ENCODE peak calls at places on chromosomes 12 and 14, in five cellular contexts. One of them, this sample, is unnamed.

GRCh38 chr12:99722690-99723486 is 75.3 kb downstream of the GARIN6 start:
- DNase-seq in psoas muscle: no peak
- DNase-seq in OCI-LY7: no peak
- DNase-seq in aorta: no peak
- DNase-seq in hepatocyte: no peak
- DNase-seq in this sample: no peak

GRCh38 chr12:127063339-127064090 is 1203.5 kb upstream of the TMEM132C start:
- DNase-seq in psoas muscle: no peak
- DNase-seq in OCI-LY7: no peak
- DNase-seq in aorta: no peak
- DNase-seq in hepatocyte: no peak
- DNase-seq in this sample: no peak

GRCh38 chr12:49565119-49565955 is 2.6 kb downstream of the MCRS1 start:
- DNase-seq in psoas muscle: no peak
- DNase-seq in OCI-LY7: no peak
- DNase-seq in aorta: no peak
- DNase-seq in hepatocyte: no peak
- DNase-seq in this sample: no peak

GRCh38 chr14:74934476-74935339 is 11.6 kb upstream of the RPS6KL1 start:
- DNase-seq in psoas muscle: no peak
- DNase-seq in OCI-LY7: no peak
- DNase-seq in aorta: peak; percentile 54
- DNase-seq in hepatocyte: no peak
- DNase-seq in this sample: peak; percentile 34

GRCh38 chr12:85448548-85449139 is 168.6 kb downstream of the ALX1 start:
- DNase-seq in psoas muscle: no peak
- DNase-seq in OCI-LY7: peak; percentile 33
- DNase-seq in aorta: no peak
- DNase-seq in hepatocyte: peak; percentile 29
- DNase-seq in this sample: no peak

GRCh38 chr12:30827406-30828055 is 72.8 kb upstream of the CAPRIN2 start:
- DNase-seq in psoas muscle: no peak
- DNase-seq in OCI-LY7: no peak
- DNase-seq in aorta: no peak
- DNase-seq in hepatocyte: no peak
- DNase-seq in this sample: no peak

GRCh38 chr14:91692075-91692474 is 39.8 kb downstream of the CATSPERB start:
- DNase-seq in psoas muscle: no peak
- DNase-seq in OCI-LY7: no peak
- DNase-seq in aorta: no peak
- DNase-seq in hepatocyte: no peak
- DNase-seq in this sample: no peak

GRCh38 chr14:92880851-92881250 is 42.1 kb upstream of the CHGA start:
- DNase-seq in psoas muscle: no peak
- DNase-seq in OCI-LY7: no peak
- DNase-seq in aorta: no peak
- DNase-seq in hepatocyte: peak; percentile 43
- DNase-seq in this sample: no peak

GRCh38 chr12:59432057-59432456 is 163.8 kb upstream of the SLC16A7 start:
- DNase-seq in psoas muscle: no peak
- DNase-seq in OCI-LY7: no peak
- DNase-seq in aorta: no peak
- DNase-seq in hepatocyte: no peak
- DNase-seq in this sample: no peak

GRCh38 chr14:104399432-104400155 is 180.0 kb upstream of the C14orf180 start:
- DNase-seq in psoas muscle: no peak
- DNase-seq in OCI-LY7: peak; percentile 17
- DNase-seq in aorta: no peak
- DNase-seq in hepatocyte: no peak
- DNase-seq in this sample: no peak

GRCh38 chr14:68879841-68880575 is 87.1 kb upstream of the ZFP36L1 start:
- DNase-seq in psoas muscle: no peak
- DNase-seq in OCI-LY7: no peak
- DNase-seq in aorta: no peak
- DNase-seq in hepatocyte: no peak
- DNase-seq in this sample: no peak

GRCh38 chr12:100356646-100357223 is at the start of gene SLC17A8:
- DNase-seq in psoas muscle: no peak
- DNase-seq in OCI-LY7: no peak
- DNase-seq in aorta: no peak
- DNase-seq in hepatocyte: peak; percentile 17
- DNase-seq in this sample: no peak

GRCh38 chr14:50520947-50521815 is 11.2 kb downstream of the MAP4K5 start:
- DNase-seq in psoas muscle: no peak
- DNase-seq in OCI-LY7: no peak
- DNase-seq in aorta: no peak
- DNase-seq in hepatocyte: no peak
- DNase-seq in this sample: no peak

GRCh38 chr14:103091883-103092222 is 2.7 kb upstream of the EXOC3L4 start:
- DNase-seq in psoas muscle: no peak
- DNase-seq in OCI-LY7: no peak
- DNase-seq in aorta: no peak
- DNase-seq in hepatocyte: no peak
- DNase-seq in this sample: no peak
- H3K4me3 ChIP-seq in psoas muscle: peak overlapping the region; percentile 68
- H3K4me3 ChIP-seq in OCI-LY7: peak overlapping the region; percentile 39
- H3K4me3 ChIP-seq in aorta: no peak overlapping the region
- H3K4me3 ChIP-seq in hepatocyte: no peak overlapping the region
- H3K4me3 ChIP-seq in this sample: peak overlapping the region; percentile 39

GRCh38 chr12:132427177-132427725 is 62.7 kb upstream of the FBRSL1 start:
- DNase-seq in psoas muscle: no peak
- DNase-seq in OCI-LY7: no peak
- DNase-seq in aorta: no peak
- DNase-seq in hepatocyte: no peak
- DNase-seq in this sample: no peak

GRCh38 chr12:132429932-132430643 is 59.9 kb upstream of the FBRSL1 start:
- DNase-seq in psoas muscle: no peak
- DNase-seq in OCI-LY7: peak; percentile 86
- DNase-seq in aorta: no peak
- DNase-seq in hepatocyte: peak; percentile 82
- DNase-seq in this sample: peak; percentile 48

GRCh38 chr12:132427999-132428871 is 61.7 kb upstream of the FBRSL1 start:
- DNase-seq in psoas muscle: no peak
- DNase-seq in OCI-LY7: no peak
- DNase-seq in aorta: no peak
- DNase-seq in hepatocyte: peak; percentile 67
- DNase-seq in this sample: no peak

GRCh38 chr12:132429122-132429931 is 60.6 kb upstream of the FBRSL1 start:
- DNase-seq in psoas muscle: no peak
- DNase-seq in OCI-LY7: no peak
- DNase-seq in aorta: no peak
- DNase-seq in hepatocyte: peak; percentile 57
- DNase-seq in this sample: peak; percentile 59

DNA sequence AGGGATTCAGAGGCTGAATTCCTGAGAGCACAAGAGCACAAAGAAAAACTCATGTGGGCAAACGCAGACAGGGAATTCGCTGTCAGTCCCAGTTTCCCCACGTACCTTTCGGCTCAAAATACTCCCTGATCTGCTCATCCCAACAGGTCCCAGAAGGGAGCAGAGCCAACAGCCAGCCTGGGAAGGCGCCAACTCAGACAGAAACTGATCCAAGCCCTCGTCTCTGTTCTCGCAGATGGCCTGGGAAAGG is 61.2 kb upstream of the FBRSL1 start:
- DNase-seq in psoas muscle: no peak
- DNase-seq in OCI-LY7: no peak
- DNase-seq in aorta: no peak
- DNase-seq in hepatocyte: no peak
- DNase-seq in this sample: peak; percentile 66
- H3K4me3 ChIP-seq in psoas muscle: no peak overlapping the region
- H3K4me3 ChIP-seq in OCI-LY7: no peak overlapping the region
- H3K4me3 ChIP-seq in aorta: no peak overlapping the region
- H3K4me3 ChIP-seq in hepatocyte: no peak overlapping the region
- H3K4me3 ChIP-seq in this sample: no peak overlapping the region

GRCh38 chr14:55838529-55839052 is 258.6 kb downstream of the KTN1 start:
- DNase-seq in psoas muscle: no peak
- DNase-seq in OCI-LY7: no peak
- DNase-seq in aorta: no peak
- DNase-seq in hepatocyte: no peak
- DNase-seq in this sample: no peak

GRCh38 chr14:55840821-55841220 is 260.8 kb downstream of the KTN1 start:
- DNase-seq in psoas muscle: no peak
- DNase-seq in OCI-LY7: no peak
- DNase-seq in aorta: no peak
- DNase-seq in hepatocyte: no peak
- DNase-seq in this sample: no peak

GRCh38 chr14:55835985-55836384 is 256.0 kb downstream of the KTN1 start:
- DNase-seq in psoas muscle: no peak
- DNase-seq in OCI-LY7: no peak
- DNase-seq in aorta: no peak
- DNase-seq in hepatocyte: no peak
- DNase-seq in this sample: no peak

GRCh38 chr14:55834390-55834789 is 254.4 kb downstream of the KTN1 start:
- DNase-seq in psoas muscle: no peak
- DNase-seq in OCI-LY7: no peak
- DNase-seq in aorta: no peak
- DNase-seq in hepatocyte: no peak
- DNase-seq in this sample: no peak

DNA sequence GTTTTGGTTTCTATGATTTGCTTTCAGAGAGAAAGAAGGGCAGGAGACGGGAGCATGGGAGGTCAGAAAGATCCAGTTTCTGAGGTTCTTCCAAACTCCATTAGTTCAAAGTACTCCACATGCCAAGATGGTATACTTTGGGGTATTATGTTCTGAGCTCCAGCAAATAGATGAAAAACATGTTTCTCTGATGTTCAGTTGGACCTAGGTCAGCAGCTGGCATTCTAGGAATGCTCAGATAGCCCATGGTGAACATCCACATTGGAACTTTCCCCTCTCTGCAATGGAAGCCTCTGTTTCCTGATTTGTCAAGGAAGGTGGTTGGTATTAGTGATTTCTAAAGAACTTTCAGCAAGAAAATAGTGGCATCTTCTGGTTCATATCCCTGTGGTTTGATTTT is 257.5 kb downstream of the KTN1 start:
- DNase-seq in psoas muscle: no peak
- DNase-seq in OCI-LY7: no peak
- DNase-seq in aorta: no peak
- DNase-seq in hepatocyte: no peak
- DNase-seq in this sample: no peak
- H3K4me3 ChIP-seq in psoas muscle: no peak overlapping the region
- H3K4me3 ChIP-seq in OCI-LY7: no peak overlapping the region
- H3K4me3 ChIP-seq in aorta: no peak overlapping the region
- H3K4me3 ChIP-seq in hepatocyte: no peak overlapping the region
- H3K4me3 ChIP-seq in this sample: no peak overlapping the region

DNA sequence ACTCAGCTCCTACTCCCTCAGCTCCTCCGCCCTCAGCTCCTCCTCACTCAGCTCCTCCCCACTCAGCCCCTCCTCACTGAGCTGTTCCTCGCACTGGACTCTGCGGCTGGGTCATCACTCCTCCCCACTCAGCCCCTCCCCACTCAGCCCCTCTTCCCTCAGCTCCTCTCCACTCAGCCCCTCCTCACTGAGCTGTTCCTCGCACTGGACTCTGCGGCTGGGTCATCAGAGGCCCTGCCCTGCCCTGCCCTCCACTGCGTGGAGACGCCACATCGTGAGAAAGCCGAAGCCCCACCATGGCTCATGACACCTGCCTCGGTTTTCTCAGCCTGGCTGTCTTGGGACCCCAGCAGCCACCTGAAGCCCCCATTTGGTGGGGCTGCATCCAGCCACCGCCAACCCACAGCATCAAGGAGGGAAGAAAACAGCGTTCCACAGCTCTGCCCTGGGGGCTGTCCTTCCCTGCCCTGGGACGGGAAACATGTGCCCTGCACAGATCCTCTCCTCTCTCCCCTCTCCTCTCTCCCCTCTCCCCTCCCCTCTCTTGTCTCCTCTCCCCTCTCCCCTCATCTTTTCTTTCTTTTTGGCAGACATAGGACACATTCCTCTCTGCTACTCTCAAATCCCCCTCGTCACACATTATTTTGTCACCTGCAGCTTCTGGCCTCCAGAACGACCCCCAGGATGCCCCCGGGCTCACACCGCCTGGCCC is 17.7 kb downstream of the NOC4L start:
- DNase-seq in psoas muscle: no peak
- DNase-seq in OCI-LY7: no peak
- DNase-seq in aorta: peak; percentile 49
- DNase-seq in hepatocyte: no peak
- DNase-seq in this sample: no peak
- H3K4me3 ChIP-seq in psoas muscle: no peak overlapping the region
- H3K4me3 ChIP-seq in OCI-LY7: no peak overlapping the region
- H3K4me3 ChIP-seq in aorta: no peak overlapping the region
- H3K4me3 ChIP-seq in hepatocyte: no peak overlapping the region
- H3K4me3 ChIP-seq in this sample: no peak overlapping the region

GRCh38 chr12:108691154-108691994 is 39.9 kb downstream of the CORO1C start:
- DNase-seq in psoas muscle: peak; percentile 95
- DNase-seq in OCI-LY7: peak; percentile 51
- DNase-seq in aorta: peak; percentile 97
- DNase-seq in hepatocyte: peak; percentile 96
- DNase-seq in this sample: peak; percentile 90
- H3K4me3 ChIP-seq in psoas muscle: peak overlapping the region; percentile 55
- H3K4me3 ChIP-seq in OCI-LY7: peak overlapping the region; percentile 39
- H3K4me3 ChIP-seq in aorta: no peak overlapping the region
- H3K4me3 ChIP-seq in hepatocyte: no peak overlapping the region
- H3K4me3 ChIP-seq in this sample: peak overlapping the region; percentile 17

DNA sequence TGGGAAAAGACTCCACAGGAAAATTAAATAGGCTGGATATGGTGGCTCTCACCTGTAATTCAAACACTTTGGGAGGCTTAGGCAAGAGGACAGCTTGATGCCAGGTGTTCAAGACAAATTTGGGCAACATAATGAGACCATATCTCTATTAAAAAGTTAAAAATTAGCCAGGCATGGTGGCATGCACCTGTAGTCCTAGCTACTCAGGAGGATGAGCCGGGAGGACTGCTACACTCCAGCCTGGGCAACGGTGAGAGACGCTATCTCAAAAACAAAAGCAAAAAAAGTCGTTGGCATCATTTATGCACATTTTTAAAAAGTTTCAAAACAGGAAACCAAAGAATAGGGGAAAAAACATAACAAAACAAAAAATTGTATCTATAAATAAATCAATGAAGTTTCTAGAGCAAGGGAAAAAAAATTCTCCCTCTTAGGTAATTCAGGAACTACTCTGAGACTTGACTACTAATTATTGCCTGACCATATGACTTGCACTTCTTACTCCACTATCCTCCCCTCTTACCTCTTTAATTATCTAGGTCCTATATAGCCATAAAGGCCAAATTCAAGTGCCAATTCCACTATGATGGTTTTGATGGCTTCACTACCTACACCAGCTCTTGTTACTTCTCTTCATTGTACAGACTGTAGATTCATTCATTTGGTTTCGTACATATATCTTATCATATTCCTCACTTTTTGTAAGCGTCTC is 1.6 kb downstream of the METTL3 start:
- DNase-seq in psoas muscle: no peak
- DNase-seq in OCI-LY7: no peak
- DNase-seq in aorta: no peak
- DNase-seq in hepatocyte: no peak
- DNase-seq in this sample: no peak
- H3K4me3 ChIP-seq in psoas muscle: peak overlapping the region; percentile 98
- H3K4me3 ChIP-seq in OCI-LY7: peak overlapping the region; percentile 78
- H3K4me3 ChIP-seq in aorta: no peak overlapping the region
- H3K4me3 ChIP-seq in hepatocyte: peak overlapping the region; percentile 45
- H3K4me3 ChIP-seq in this sample: peak overlapping the region; percentile 94